ENCODE peak calls at places on chromosomes 12 and 14, in four cellular contexts. Y, F, K and W are unnamed samples.

GRCh38 chr14:102900631-102901571 is 21.6 kb upstream of the AMN start:
- DNase-seq in Y (no peak), K (no peak), F (no peak), W (peak)

GRCh38 chr12:62194616-62195015 is 65.6 kb upstream of the USP15 start:
- DNase-seq in Y (no peak), K (peak), F (no peak), W (no peak)

GRCh38 chr14:36288496-36288895 is 31.9 kb downstream of the MBIP start:
- DNase-seq in F (no peak), Y (no peak), K (no peak), W (no peak)

GRCh38 chr12:72271401-72271740 is 799 bp upstream of the TRHDE start:
- DNase-seq in Y (peak), F (no peak), K (peak), W (no peak)

GRCh38 chr12:130079254-130079653 is 83.0 kb upstream of the FZD10 start:
- DNase-seq in K (no peak), F (no peak), Y (no peak), W (no peak)

GRCh38 chr12:83261998-83262397 is 575.3 kb downstream of the TMTC2 start:
- DNase-seq in Y (no peak), F (no peak), K (no peak), W (no peak)

GRCh38 chr14:52950898-52951729 is at the start of gene FERMT2:
- DNase-seq in F (peak), Y (peak), K (peak), W (no peak)

GRCh38 chr12:1906579-1906978 is 11.9 kb downstream of the CACNA2D4 start:
- DNase-seq in K (no peak), Y (no peak), F (no peak), W (no peak)

GRCh38 chr14:95496111-95496681 is 20.3 kb downstream of the SYNE3 start:
- DNase-seq in F (peak), Y (no peak), K (peak), W (no peak)

GRCh38 chr12:2288001-2288400 is 235.2 kb downstream of the CACNA1C start:
- DNase-seq in F (no peak), K (peak), Y (no peak), W (no peak)

GRCh38 chr14:91255026-91255695 is 10.7 kb upstream of the GPR68 start:
- DNase-seq in Y (no peak), K (no peak), F (no peak), W (no peak)

GRCh38 chr12:44835641-44836379 is 40.3 kb downstream of the NELL2 start:
- DNase-seq in K (no peak), F (peak), Y (no peak), W (no peak)

GRCh38 chr12:100346660-100347059 is 10.2 kb upstream of the SLC17A8 start:
- DNase-seq in Y (no peak), F (no peak), K (no peak), W (no peak)

GRCh38 chr12:58309806-58310205 is 368.4 kb downstream of the ATP23 start:
- DNase-seq in K (no peak), Y (no peak), F (no peak), W (no peak)

GRCh38 chr14:71380271-71380670 is 473.0 kb downstream of the PCNX1 start:
- DNase-seq in F (no peak), K (peak), Y (no peak), W (no peak)

GRCh38 chr12:131088701-131089525 is 135.2 kb downstream of the ADGRD1 start:
- DNase-seq in F (no peak), K (no peak), Y (peak), W (no peak)

GRCh38 chr12:123058471-123058870 is 78.0 kb downstream of the ARL6IP4 start:
- DNase-seq in K (no peak), Y (no peak), F (no peak), W (no peak)

GRCh38 chr12:104411826-104412626 is 44.7 kb upstream of the CHST11 start:
- DNase-seq in Y (no peak), K (peak), F (no peak), W (no peak)

GRCh38 chr14:25121342-25122129 is 71.6 kb upstream of the STXBP6 start:
- DNase-seq in Y (no peak), K (peak), F (no peak), W (no peak)